ENCODE peak calls at places on chromosomes 3 and 15, in six cellular contexts. B is left lung; O is NCI-H2029; X is frontal cortex; K is activated CD4-positive, alpha-beta T cell treated with anti-CD3 and anti-CD28 coated beads, Interleukin-2, amount 50 U/mL, for 1 hour; P is cardiac muscle cell. C is an unnamed sample.

GRCh38 chr15:61396235-61396927 is 167.3 kb upstream of the RORA start:
- DNase-seq in X (no peak), O (no peak), P (no peak), K (no peak), B (no peak), C (no peak)

GRCh38 chr3:70737656-70738309 is 425.3 kb upstream of the MDFIC2 start:
- DNase-seq in K (no peak), P (peak), B (no peak), O (peak), X (no peak), C (no peak)

GRCh38 chr15:100834731-100835130 is 44.9 kb upstream of the ALDH1A3 start:
- DNase-seq in X (no peak), P (peak), K (no peak), B (no peak), O (no peak), C (no peak)

GRCh38 chr15:23642413-23643044 is 5.1 kb downstream of the MAGEL2 start:
- DNase-seq in X (peak), B (no peak), K (no peak), O (peak), P (peak), C (peak)

GRCh38 chr3:182357928-182358327 is 435.4 kb upstream of the ATP11B start:
- DNase-seq in P (no peak), B (no peak), K (no peak), O (no peak), X (no peak), C (no peak)

GRCh38 chr15:39554746-39555387 is 26.0 kb upstream of the THBS1 start:
- DNase-seq in X (no peak), O (no peak), B (no peak), P (no peak), K (no peak), C (no peak)

GRCh38 chr15:99677540-99678134 is 55.6 kb downstream of the LYSMD4 start:
- DNase-seq in B (no peak), K (no peak), O (no peak), X (no peak), P (no peak), C (no peak)

GRCh38 chr3:111797035-111797717 is 61.9 kb upstream of the PHLDB2 start:
- DNase-seq in O (no peak), B (no peak), P (peak), X (no peak), K (no peak), C (no peak)

GRCh38 chr15:58554758-58555157 is 123.0 kb downstream of the LIPC start:
- DNase-seq in O (no peak), X (no peak), K (no peak), P (no peak), B (no peak), C (no peak)

GRCh38 chr3:138314751-138315150 is 14.9 kb downstream of the NME9 start:
- DNase-seq in K (no peak), P (peak), X (no peak), O (no peak), B (no peak), C (peak)

GRCh38 chr3:5192568-5193319 is 5.2 kb downstream of the EDEM1 start:
- DNase-seq in O (no peak), B (no peak), P (no peak), K (no peak), X (no peak), C (no peak)

GRCh38 chr15:70375006-70375409 is 277.3 kb upstream of the TLE3 start:
- DNase-seq in X (no peak), K (no peak), B (peak), O (no peak), P (peak), C (peak)

GRCh38 chr3:49277357-49277723 is 308 bp upstream of the C3orf62 start:
- DNase-seq in K (no peak), X (peak), P (no peak), O (no peak), B (no peak), C (no peak)

GRCh38 chr3:193665370-193665989 is 72.5 kb downstream of the OPA1 start:
- DNase-seq in O (peak), X (no peak), P (peak), B (no peak), K (no peak), C (peak)

GRCh38 chr3:18531662-18532061 is 106.5 kb upstream of the SATB1 start:
- DNase-seq in X (no peak), K (no peak), O (no peak), P (no peak), B (no peak), C (no peak)

GRCh38 chr3:185813205-185813604 is 11.6 kb downstream of the IGF2BP2 start:
- DNase-seq in B (no peak), X (no peak), K (no peak), O (no peak), P (peak), C (no peak)

GRCh38 chr3:11553436-11554235 is 90.1 kb downstream of the VGLL4 start:
- DNase-seq in B (no peak), X (no peak), P (peak), K (no peak), O (peak), C (no peak)

GRCh38 chr3:169661567-169662214 is 1.8 kb downstream of the MECOM start:
- DNase-seq in P (peak), X (no peak), B (peak), O (peak), K (no peak), C (peak)

GRCh38 chr3:72904156-72904555 is 16.3 kb downstream of the GXYLT2 start:
- DNase-seq in O (no peak), K (no peak), B (no peak), X (no peak), P (no peak), C (no peak)

GRCh38 chr3:197809356-197810020 is 18.4 kb downstream of the LRCH3 start:
- DNase-seq in B (no peak), X (no peak), O (no peak), P (peak), K (no peak), C (peak)

GRCh38 chr15:100926258-100926657 is 7.1 kb downstream of the LRRK1 start:
- DNase-seq in X (no peak), B (no peak), O (no peak), K (no peak), P (no peak), C (no peak)

GRCh38 chr3:7520593-7520992 is 659.7 kb downstream of the GRM7 start:
- DNase-seq in X (no peak), K (no peak), B (no peak), O (no peak), P (no peak), C (no peak)